ENCODE peak calls at places on chromosomes 6 and 20, in four cellular contexts. C is SK-N-SH, W is HepG2, E is GM12878. A is an unnamed sample.

GRCh38 chr6:125808060-125808459 is 17.3 kb downstream of the NCOA7 start:
- DNase-seq in C (no peak), W (no peak), E (no peak), A (no peak)

GRCh38 chr6:165659945-165660862 is 2.8 kb downstream of the PDE10A start:
- DNase-seq in C (peak; percentile 63), W (no peak), E (no peak), A (no peak)

GRCh38 chr20:59958626-59959025 is 403 bp downstream of the CDH26 start:
- DNase-seq in C (no peak), W (no peak), E (no peak), A (no peak)

GRCh38 chr6:163815796-163816195 is 401.3 kb downstream of the QKI start:
- DNase-seq in C (no peak), W (no peak), E (no peak), A (no peak)

GRCh38 chr6:47187108-47187507 is 122.6 kb downstream of the TNFRSF21 start:
- DNase-seq in C (no peak), W (no peak), E (no peak), A (no peak)

GRCh38 chr6:166381733-166382499 is 824 bp downstream of the MPC1 start:
- DNase-seq in C (peak; percentile 78), W (peak; percentile 58), E (peak; percentile 42), A (peak; percentile 48)

GRCh38 chr20:64131406-64131805 is 24.0 kb upstream of the NPBWR2 start:
- DNase-seq in C (peak; percentile 57), W (peak; percentile 60), E (no peak), A (no peak)

GRCh38 chr20:3180319-3180718 is 7.0 kb upstream of the LZTS3 start:
- DNase-seq in C (no peak), W (no peak), E (no peak), A (no peak)

GRCh38 chr20:57180385-57180784 is 86.1 kb downstream of the BMP7 start:
- DNase-seq in C (no peak), W (no peak), E (no peak), A (no peak)

GRCh38 chr20:44959082-44959895 is 908 bp downstream of the TOMM34 start:
- DNase-seq in C (peak; percentile 31), W (peak; percentile 65), E (no peak), A (no peak)
- TF ChIP-seq TAF1 in C (no peak), W (no peak), E (no peak), A (no peak)

GRCh38 chr20:62688855-62689460 is 19.7 kb upstream of the NTSR1 start:
- DNase-seq in C (no peak), W (peak; percentile 29), E (no peak), A (no peak)
- TF ChIP-seq TAF1 in C (no peak), W (no peak), E (no peak), A (no peak)

DNA sequence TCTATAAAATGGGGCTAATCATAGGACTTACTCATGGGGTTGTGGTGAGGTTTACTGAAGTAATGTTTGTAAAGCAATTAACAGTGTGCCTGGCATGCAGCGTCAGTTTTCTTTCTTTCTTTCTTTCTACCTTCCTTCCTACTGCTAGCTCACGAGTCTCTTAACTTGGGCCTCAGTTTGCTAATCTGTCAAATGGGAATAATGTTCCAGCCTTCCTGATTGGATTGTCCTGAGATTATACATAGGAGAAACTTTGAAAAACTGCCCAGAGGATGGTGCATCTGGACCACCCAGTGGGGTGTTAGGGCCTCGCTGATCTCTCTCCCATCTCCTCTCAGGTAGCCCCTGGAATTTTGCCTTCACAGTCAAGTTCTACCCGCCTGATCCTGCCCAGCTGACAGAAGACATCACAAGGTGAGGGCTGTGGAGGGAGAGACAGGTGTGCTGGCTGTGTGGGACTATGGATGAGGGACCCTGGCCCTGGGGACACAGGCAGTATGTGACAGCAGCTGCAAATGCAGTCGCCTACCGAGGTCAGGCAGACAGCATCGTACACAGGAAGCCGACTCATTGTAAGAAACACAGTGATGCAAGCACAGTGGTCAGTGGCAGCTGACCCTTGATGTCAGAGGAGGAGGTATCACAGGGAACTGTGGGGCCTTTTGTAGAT is 27.5 kb downstream of the EPB41L1 start:
- DNase-seq in C (no peak), W (peak; percentile 78), E (no peak), A (no peak)
- TF ChIP-seq TAF1 in C (no peak), W (no peak), E (no peak), A (no peak)

GRCh38 chr20:50308513-50309279 is 118.1 kb downstream of the CEBPB start:
- DNase-seq in C (peak; percentile 94), W (peak; percentile 96), E (no peak), A (no peak)
- TF ChIP-seq TAF1 in C (peak; percentile 22), W (peak; percentile 81), E (no peak), A (no peak)

GRCh38 chr6:5279891-5280338 is 18.6 kb downstream of the FARS2 start:
- DNase-seq in C (no peak), W (no peak), E (no peak), A (no peak)

GRCh38 chr6:5282191-5282623 is 20.9 kb downstream of the FARS2 start:
- DNase-seq in C (no peak), W (no peak), E (no peak), A (no peak)

GRCh38 chr6:5278571-5279120 is 17.3 kb downstream of the FARS2 start:
- DNase-seq in C (no peak), W (no peak), E (no peak), A (no peak)

GRCh38 chr6:5278047-5278446 is 16.7 kb downstream of the FARS2 start:
- DNase-seq in C (no peak), W (no peak), E (peak; percentile 60), A (no peak)

DNA sequence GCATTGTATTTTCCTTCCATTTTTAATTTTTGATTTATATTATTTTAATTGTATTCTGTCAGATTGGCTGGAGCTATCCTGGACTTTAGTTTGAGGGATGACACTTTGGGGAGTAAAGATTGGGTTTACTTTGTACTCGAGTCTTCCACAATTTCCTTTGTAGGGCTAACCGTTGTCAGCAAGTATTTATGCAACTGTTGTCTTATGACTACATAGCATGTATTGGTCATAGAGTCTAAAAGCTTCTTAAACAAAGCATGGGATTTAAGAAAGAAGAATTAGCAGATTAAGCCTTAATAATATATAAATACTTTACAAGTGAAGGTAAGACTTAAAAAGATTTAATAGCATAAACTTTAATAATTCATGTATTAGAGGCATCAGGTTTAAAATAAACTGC is 19.6 kb downstream of the FARS2 start:
- DNase-seq in C (no peak), W (no peak), E (no peak), A (no peak)
- TF ChIP-seq TAF1 in C (no peak), W (no peak), E (no peak), A (no peak)

DNA sequence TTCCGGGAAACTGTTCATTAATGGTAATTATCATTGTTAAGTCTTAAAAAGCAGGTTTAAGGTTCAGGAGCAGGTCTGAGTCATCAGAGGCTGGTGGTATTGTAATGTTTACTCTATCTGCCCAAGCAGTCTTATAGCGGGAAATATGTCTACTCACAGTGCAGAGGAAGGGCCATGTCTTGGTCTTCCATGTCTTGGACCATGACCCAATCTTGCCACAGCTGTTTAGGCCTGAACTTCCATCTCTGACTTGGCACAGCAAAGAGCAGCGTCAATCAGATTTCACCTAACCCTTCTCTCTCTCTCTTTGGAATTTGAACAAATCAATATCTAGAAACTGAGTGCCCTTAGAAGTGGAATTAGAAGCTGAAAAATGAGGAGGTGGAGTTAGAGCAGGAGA is 25.8 kb downstream of the SLC2A12 start:
- DNase-seq in C (no peak), W (no peak), E (no peak), A (no peak)
- TF ChIP-seq TAF1 in C (no peak), W (no peak), E (no peak), A (no peak)

GRCh38 chr6:16543491-16543890 is 217.8 kb downstream of the ATXN1 start:
- DNase-seq in C (no peak), W (no peak), E (no peak), A (no peak)
- TF ChIP-seq TAF1 in C (no peak), W (no peak), E (no peak), A (no peak)

GRCh38 chr20:17536944-17537444 is 5.8 kb upstream of the BFSP1 start:
- DNase-seq in C (peak; percentile 78), W (peak; percentile 90), E (no peak), A (peak; percentile 41)
- TF ChIP-seq TAF1 in C (no peak), W (no peak), E (no peak), A (no peak)

GRCh38 chr6:15801912-15802311 is 139.1 kb upstream of the DTNBP1 start:
- DNase-seq in C (no peak), W (no peak), E (no peak), A (no peak)

GRCh38 chr6:15800821-15801617 is 138.2 kb upstream of the DTNBP1 start:
- DNase-seq in C (no peak), W (no peak), E (no peak), A (no peak)

GRCh38 chr6:15798856-15799255 is 136.0 kb upstream of the DTNBP1 start:
- DNase-seq in C (no peak), W (no peak), E (no peak), A (no peak)

DNA sequence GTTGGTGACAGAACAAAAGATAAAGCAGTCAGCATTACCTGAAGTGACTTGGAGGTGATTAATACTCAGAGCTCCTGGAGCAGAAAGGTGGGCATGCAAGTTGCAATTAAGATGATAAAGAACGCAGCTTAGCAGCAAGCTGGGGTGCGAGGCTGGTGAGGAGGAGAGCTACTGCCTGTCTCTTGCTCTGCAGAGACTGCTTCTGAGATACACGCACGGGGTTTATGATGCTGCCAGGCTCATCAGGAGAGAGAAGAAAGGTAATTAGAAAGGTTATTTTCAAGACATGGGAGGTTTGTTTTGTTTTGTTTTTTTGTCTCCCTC is 141.6 kb upstream of the DTNBP1 start:
- DNase-seq in C (no peak), W (no peak), E (no peak), A (no peak)
- TF ChIP-seq TAF1 in C (no peak), W (no peak), E (no peak), A (no peak)

A was measured in GM12891.